ENCODE peak calls at places on chromosomes 5 and 9, in nine cellular contexts. S, U, W, Z, I, T, F, O and N are unnamed samples.

GRCh38 chr9:112520646-112521045 is 34.0 kb downstream of the KIAA1958 start:
- DNase-seq in S (no peak), U (no peak), W (no peak), Z (no peak), I (no peak), T (no peak), F (no peak), O (no peak), N (no peak)

GRCh38 chr5:173495225-173495904 is 121.1 kb downstream of the BOD1 start:
- DNase-seq in S (no peak), U (no peak), W (no peak), Z (no peak), I (no peak), T (no peak), F (no peak), O (no peak), N (no peak)

GRCh38 chr9:72914750-72915149 is 38.1 kb downstream of the ALDH1A1 start:
- DNase-seq in S (no peak), U (no peak), W (no peak), Z (no peak), I (no peak), T (no peak), F (no peak), O (no peak), N (no peak)

GRCh38 chr5:158022393-158022792 is 163.4 kb upstream of the CLINT1 start:
- DNase-seq in S (no peak), U (no peak), W (no peak), Z (no peak), I (no peak), T (no peak), F (no peak), O (no peak), N (no peak)

GRCh38 chr9:79583957-79584654 is 12.3 kb downstream of the TLE4 start:
- DNase-seq in S (no peak), U (peak; percentile 34), W (no peak), Z (no peak), I (peak; percentile 49), T (no peak), F (no peak), O (no peak), N (no peak)

GRCh38 chr9:128257086-128257825 is 18.6 kb downstream of the GOLGA2 start:
- DNase-seq in S (no peak), U (no peak), W (no peak), Z (no peak), I (no peak), T (no peak), F (no peak), O (no peak), N (no peak)

GRCh38 chr5:170338933-170339779 is 41.6 kb upstream of the LCP2 start:
- DNase-seq in S (no peak), U (peak; percentile 64), W (no peak), Z (no peak), I (peak; percentile 52), T (no peak), F (peak; percentile 54), O (no peak), N (no peak)

GRCh38 chr9:68631811-68632210 is 73.2 kb upstream of the PIP5K1B start:
- DNase-seq in S (no peak), U (no peak), W (no peak), Z (no peak), I (no peak), T (no peak), F (no peak), O (no peak), N (no peak)

GRCh38 chr5:457195-457961 is 14.4 kb downstream of the EXOC3 start:
- DNase-seq in S (no peak), U (no peak), W (no peak), Z (no peak), I (no peak), T (no peak), F (no peak), O (no peak), N (no peak)

GRCh38 chr5:126503602-126504104 is 80.4 kb downstream of the GRAMD2B start:
- DNase-seq in S (no peak), U (peak; percentile 8), W (no peak), Z (no peak), I (no peak), T (no peak), F (no peak), O (no peak), N (no peak)

GRCh38 chr5:132369471-132370240 is at the start of gene SLC22A5:
- DNase-seq in S (peak; percentile 76), U (peak; percentile 79), W (peak; percentile 46), Z (peak; percentile 53), I (peak; percentile 73), T (peak; percentile 45), F (peak; percentile 61), O (peak; percentile 24), N (peak; percentile 75)

GRCh38 chr5:137737349-137738256 is 1.7 kb upstream of the KLHL3 start:
- DNase-seq in S (no peak), U (peak; percentile 39), W (no peak), Z (no peak), I (peak; percentile 32), T (no peak), F (peak; percentile 3), O (no peak), N (no peak)

GRCh38 chr5:76701298-76701697 is 14.6 kb upstream of the F2R start:
- DNase-seq in S (no peak), U (no peak), W (peak; percentile 41), Z (no peak), I (no peak), T (no peak), F (no peak), O (no peak), N (no peak)

GRCh38 chr5:133957591-133957990 is 10.8 kb downstream of the C5orf15 start:
- DNase-seq in S (no peak), U (no peak), W (no peak), Z (no peak), I (no peak), T (no peak), F (no peak), O (no peak), N (no peak)

GRCh38 chr5:168417731-168418429 is 68.4 kb upstream of the RARS1 start:
- DNase-seq in S (no peak), U (no peak), W (no peak), Z (no peak), I (no peak), T (no peak), F (no peak), O (no peak), N (no peak)

GRCh38 chr9:86795861-86796497 is 151.3 kb downstream of the GAS1 start:
- DNase-seq in S (no peak), U (no peak), W (peak; percentile 47), Z (no peak), I (no peak), T (no peak), F (no peak), O (no peak), N (no peak)

GRCh38 chr5:81426347-81426746 is 32.4 kb upstream of the ACOT12 start:
- DNase-seq in S (no peak), U (no peak), W (no peak), Z (no peak), I (no peak), T (no peak), F (no peak), O (no peak), N (no peak)

GRCh38 chr5:11494340-11494739 is 409.9 kb downstream of the CTNND2 start:
- DNase-seq in S (peak; percentile 26), U (no peak), W (no peak), Z (no peak), I (no peak), T (no peak), F (no peak), O (peak; percentile 52), N (no peak)

GRCh38 chr5:113123563-113123962 is 147.0 kb downstream of the DCP2 start:
- DNase-seq in S (peak; percentile 7), U (no peak), W (no peak), Z (no peak), I (no peak), T (no peak), F (no peak), O (no peak), N (no peak)

GRCh38 chr9:74824654-74825053 is 63.1 kb downstream of the TRPM6 start:
- DNase-seq in S (no peak), U (no peak), W (no peak), Z (no peak), I (no peak), T (no peak), F (no peak), O (no peak), N (no peak)

GRCh38 chr9:98011122-98011521 is 28.0 kb downstream of the ANP32B start:
- DNase-seq in S (no peak), U (no peak), W (no peak), Z (no peak), I (no peak), T (no peak), F (no peak), O (no peak), N (no peak)

GRCh38 chr9:114207034-114207815 is 51.9 kb downstream of the COL27A1 start:
- DNase-seq in S (no peak), U (no peak), W (no peak), Z (no peak), I (no peak), T (no peak), F (no peak), O (no peak), N (no peak)

GRCh38 chr9:112203536-112203935 is 28.4 kb upstream of the SUSD1 start:
- DNase-seq in S (peak; percentile 40), U (no peak), W (no peak), Z (no peak), I (no peak), T (no peak), F (no peak), O (no peak), N (no peak)

GRCh38 chr5:10306806-10307205 is 896 bp downstream of the CMBL start:
- DNase-seq in S (no peak), U (no peak), W (no peak), Z (peak; percentile 75), I (no peak), T (no peak), F (no peak), O (no peak), N (no peak)

GRCh38 chr9:94911986-94912635 is 185.6 kb downstream of the AOPEP start:
- DNase-seq in S (no peak), U (no peak), W (no peak), Z (no peak), I (no peak), T (no peak), F (no peak), O (no peak), N (no peak)

GRCh38 chr5:161846731-161847130 is 1.2 kb upstream of the GABRA1 start:
- DNase-seq in S (no peak), U (no peak), W (no peak), Z (no peak), I (no peak), T (no peak), F (no peak), O (no peak), N (no peak)

GRCh38 chr9:88789785-88790184 is 201.5 kb upstream of the S1PR3 start:
- DNase-seq in S (no peak), U (no peak), W (no peak), Z (no peak), I (no peak), T (no peak), F (no peak), O (no peak), N (no peak)

GRCh38 chr5:20555034-20555433 is 567.0 kb upstream of the CDH18 start:
- DNase-seq in S (no peak), U (no peak), W (no peak), Z (no peak), I (no peak), T (no peak), F (no peak), O (no peak), N (no peak)

GRCh38 chr9:91995000-91995399 is 45.0 kb upstream of the ROR2 start:
- DNase-seq in S (no peak), U (no peak), W (no peak), Z (no peak), I (no peak), T (no peak), F (no peak), O (no peak), N (no peak)

GRCh38 chr5:154654484-154655375 is 100.4 kb upstream of the LARP1 start:
- DNase-seq in S (no peak), U (no peak), W (no peak), Z (no peak), I (no peak), T (no peak), F (no peak), O (no peak), N (no peak)

GRCh38 chr9:83491413-83491812 is 46.8 kb downstream of the FRMD3 start:
- DNase-seq in S (no peak), U (no peak), W (no peak), Z (no peak), I (no peak), T (no peak), F (no peak), O (no peak), N (no peak)